ENCODE peak calls at places on chromosome 21, in five cellular contexts. One of them, this sample, is unnamed.

GRCh38 chr21:44902268-44903053 is 18.2 kb downstream of the ITGB2 start:
- DNase-seq in mesendoderm: no peak
- DNase-seq in transverse colon: no peak
- DNase-seq in endothelial cell of umbilical vein: no peak
- DNase-seq in testis: no peak
- DNase-seq in this sample: no peak

GRCh38 chr21:37683396-37684114 is 232.7 kb downstream of the KCNJ6 start:
- DNase-seq in testis: no peak
- DNase-seq in mesendoderm: no peak
- DNase-seq in endothelial cell of umbilical vein: no peak
- DNase-seq in transverse colon: no peak
- DNase-seq in this sample: no peak

GRCh38 chr21:28516011-28516410 is 476.7 kb downstream of the LTN1 start:
- DNase-seq in endothelial cell of umbilical vein: no peak
- DNase-seq in transverse colon: no peak
- DNase-seq in mesendoderm: no peak
- DNase-seq in testis: no peak
- DNase-seq in this sample: no peak

GRCh38 chr21:32392299-32392879 is 423 bp downstream of the URB1 start:
- DNase-seq in mesendoderm: peak; percentile 26
- DNase-seq in transverse colon: no peak
- DNase-seq in testis: no peak
- DNase-seq in endothelial cell of umbilical vein: peak; percentile 44
- DNase-seq in this sample: no peak

GRCh38 chr21:29640233-29640554 is 299.6 kb downstream of the GRIK1 start:
- DNase-seq in testis: no peak
- DNase-seq in transverse colon: no peak
- DNase-seq in mesendoderm: no peak
- DNase-seq in endothelial cell of umbilical vein: no peak
- DNase-seq in this sample: no peak

GRCh38 chr21:16378570-16378969 is 648.8 kb downstream of the USP25 start:
- DNase-seq in testis: no peak
- DNase-seq in mesendoderm: no peak
- DNase-seq in endothelial cell of umbilical vein: no peak
- DNase-seq in transverse colon: no peak
- DNase-seq in this sample: no peak

GRCh38 chr21:36917487-36918158 is 48.8 kb downstream of the HLCS start:
- DNase-seq in testis: peak; percentile 28
- DNase-seq in endothelial cell of umbilical vein: peak; percentile 54
- DNase-seq in mesendoderm: peak; percentile 78
- DNase-seq in transverse colon: no peak
- DNase-seq in this sample: no peak

GRCh38 chr21:36369064-36369685 is 16.0 kb upstream of the CHAF1B start:
- DNase-seq in transverse colon: no peak
- DNase-seq in testis: no peak
- DNase-seq in mesendoderm: no peak
- DNase-seq in endothelial cell of umbilical vein: no peak
- DNase-seq in this sample: no peak

GRCh38 chr21:45498646-45499000 is 43.6 kb downstream of the SLC19A1 start:
- DNase-seq in testis: no peak
- DNase-seq in transverse colon: no peak
- DNase-seq in mesendoderm: no peak
- DNase-seq in endothelial cell of umbilical vein: no peak
- DNase-seq in this sample: no peak

GRCh38 chr21:38325761-38326420 is 69.1 kb downstream of the KCNJ15 start:
- DNase-seq in testis: no peak
- DNase-seq in transverse colon: no peak
- DNase-seq in mesendoderm: no peak
- DNase-seq in endothelial cell of umbilical vein: no peak
- DNase-seq in this sample: no peak

GRCh38 chr21:42829954-42830353 is 49.4 kb downstream of the WDR4 start:
- DNase-seq in endothelial cell of umbilical vein: no peak
- DNase-seq in transverse colon: no peak
- DNase-seq in testis: no peak
- DNase-seq in mesendoderm: no peak
- DNase-seq in this sample: no peak

GRCh38 chr21:43718872-43719747 is at the start of gene PDXK:
- DNase-seq in endothelial cell of umbilical vein: peak; percentile 72
- DNase-seq in transverse colon: peak; percentile 93
- DNase-seq in mesendoderm: peak; percentile 87
- DNase-seq in testis: peak; percentile 88
- DNase-seq in this sample: peak; percentile 79

GRCh38 chr21:19603011-19603593 is 1199.5 kb upstream of the TMPRSS15 start:
- DNase-seq in transverse colon: no peak
- DNase-seq in endothelial cell of umbilical vein: no peak
- DNase-seq in testis: no peak
- DNase-seq in mesendoderm: no peak
- DNase-seq in this sample: peak; percentile 75

GRCh38 chr21:32412162-32412997 is at the start of gene EVA1C:
- DNase-seq in testis: peak; percentile 60
- DNase-seq in endothelial cell of umbilical vein: peak; percentile 69
- DNase-seq in mesendoderm: peak; percentile 63
- DNase-seq in transverse colon: peak; percentile 82
- DNase-seq in this sample: peak; percentile 18

GRCh38 chr21:38494254-38494648 is 4.0 kb downstream of the ERG start:
- DNase-seq in mesendoderm: no peak
- DNase-seq in testis: no peak
- DNase-seq in transverse colon: no peak
- DNase-seq in endothelial cell of umbilical vein: no peak
- DNase-seq in this sample: no peak

GRCh38 chr21:22544747-22545146 is 1546.5 kb downstream of the NCAM2 start:
- DNase-seq in transverse colon: no peak
- DNase-seq in mesendoderm: peak; percentile 37
- DNase-seq in testis: no peak
- DNase-seq in endothelial cell of umbilical vein: no peak
- DNase-seq in this sample: no peak

GRCh38 chr21:45373991-45374816 is 30.8 kb upstream of the COL18A1 start:
- DNase-seq in endothelial cell of umbilical vein: no peak
- DNase-seq in transverse colon: no peak
- DNase-seq in mesendoderm: no peak
- DNase-seq in testis: no peak
- DNase-seq in this sample: no peak

GRCh38 chr21:37896788-37897187 is 19.5 kb downstream of the KCNJ6 start:
- DNase-seq in mesendoderm: no peak
- DNase-seq in transverse colon: no peak
- DNase-seq in endothelial cell of umbilical vein: no peak
- DNase-seq in testis: no peak
- DNase-seq in this sample: no peak

GRCh38 chr21:45330075-45330781 is 42.5 kb upstream of the POFUT2 start:
- DNase-seq in testis: no peak
- DNase-seq in endothelial cell of umbilical vein: no peak
- DNase-seq in mesendoderm: peak; percentile 97
- DNase-seq in transverse colon: peak; percentile 26
- DNase-seq in this sample: peak; percentile 60

GRCh38 chr21:37207441-37208009 is 59.6 kb downstream of the VPS26C start:
- DNase-seq in transverse colon: peak; percentile 20
- DNase-seq in endothelial cell of umbilical vein: no peak
- DNase-seq in testis: no peak
- DNase-seq in mesendoderm: no peak
- DNase-seq in this sample: peak; percentile 73

GRCh38 chr21:39556176-39556575 is 56.6 kb upstream of the B3GALT5 start:
- DNase-seq in transverse colon: no peak
- DNase-seq in mesendoderm: peak; percentile 62
- DNase-seq in endothelial cell of umbilical vein: no peak
- DNase-seq in testis: no peak
- DNase-seq in this sample: peak; percentile 91

GRCh38 chr21:26925636-26926035 is 41.3 kb downstream of the ADAMTS5 start:
- DNase-seq in transverse colon: no peak
- DNase-seq in endothelial cell of umbilical vein: no peak
- DNase-seq in mesendoderm: peak; percentile 45
- DNase-seq in testis: no peak
- DNase-seq in this sample: no peak

GRCh38 chr21:43950936-43951335 is 61.2 kb upstream of the TRAPPC10 start:
- DNase-seq in transverse colon: no peak
- DNase-seq in endothelial cell of umbilical vein: no peak
- DNase-seq in testis: no peak
- DNase-seq in mesendoderm: no peak
- DNase-seq in this sample: no peak

GRCh38 chr21:43975469-43976098 is 36.5 kb upstream of the TRAPPC10 start:
- DNase-seq in transverse colon: peak; percentile 82
- DNase-seq in testis: peak; percentile 90
- DNase-seq in mesendoderm: peak; percentile 64
- DNase-seq in endothelial cell of umbilical vein: peak; percentile 59
- DNase-seq in this sample: peak; percentile 77

GRCh38 chr21:35338281-35338680 is 289.2 kb upstream of the RUNX1 start:
- DNase-seq in transverse colon: no peak
- DNase-seq in mesendoderm: peak; percentile 28
- DNase-seq in testis: no peak
- DNase-seq in endothelial cell of umbilical vein: no peak
- DNase-seq in this sample: no peak

GRCh38 chr21:45162809-45163208 is 88.4 kb downstream of the ADARB1 start:
- DNase-seq in endothelial cell of umbilical vein: no peak
- DNase-seq in mesendoderm: no peak
- DNase-seq in transverse colon: no peak
- DNase-seq in testis: peak; percentile 7
- DNase-seq in this sample: no peak

GRCh38 chr21:45990049-45990711 is 8.6 kb downstream of the COL6A1 start:
- DNase-seq in endothelial cell of umbilical vein: no peak
- DNase-seq in mesendoderm: no peak
- DNase-seq in testis: no peak
- DNase-seq in transverse colon: no peak
- DNase-seq in this sample: peak; percentile 7

GRCh38 chr21:42857216-42857615 is 22.1 kb downstream of the WDR4 start:
- DNase-seq in transverse colon: no peak
- DNase-seq in endothelial cell of umbilical vein: no peak
- DNase-seq in testis: no peak
- DNase-seq in mesendoderm: no peak
- DNase-seq in this sample: no peak

GRCh38 chr21:39444406-39445145 is 1.0 kb downstream of the LCA5L start:
- DNase-seq in testis: no peak
- DNase-seq in endothelial cell of umbilical vein: peak; percentile 39
- DNase-seq in transverse colon: no peak
- DNase-seq in mesendoderm: peak; percentile 58
- DNase-seq in this sample: peak; percentile 14

GRCh38 chr21:35343046-35343816 is 294.1 kb upstream of the RUNX1 start:
- DNase-seq in mesendoderm: no peak
- DNase-seq in transverse colon: no peak
- DNase-seq in testis: no peak
- DNase-seq in endothelial cell of umbilical vein: peak; percentile 18
- DNase-seq in this sample: no peak

GRCh38 chr21:30083120-30083945 is 83.3 kb downstream of the CLDN17 start:
- DNase-seq in endothelial cell of umbilical vein: no peak
- DNase-seq in testis: no peak
- DNase-seq in mesendoderm: peak; percentile 82
- DNase-seq in transverse colon: no peak
- DNase-seq in this sample: no peak

GRCh38 chr21:42777757-42778344 is 101.5 kb downstream of the WDR4 start:
- DNase-seq in transverse colon: no peak
- DNase-seq in mesendoderm: no peak
- DNase-seq in testis: peak; percentile 53
- DNase-seq in endothelial cell of umbilical vein: no peak
- DNase-seq in this sample: no peak

GRCh38 chr21:31110430-31110829 is 72.2 kb upstream of the KRTAP19-8 start:
- DNase-seq in testis: no peak
- DNase-seq in transverse colon: no peak
- DNase-seq in mesendoderm: no peak
- DNase-seq in endothelial cell of umbilical vein: no peak
- DNase-seq in this sample: peak; percentile 21
- H3K4me3 ChIP-seq in testis: no peak overlapping the region
- H3K4me3 ChIP-seq in transverse colon: no peak overlapping the region
- H3K4me3 ChIP-seq in mesendoderm: no peak overlapping the region
- H3K4me3 ChIP-seq in endothelial cell of umbilical vein: no peak overlapping the region
- H3K4me3 ChIP-seq in this sample: no peak overlapping the region

DNA sequence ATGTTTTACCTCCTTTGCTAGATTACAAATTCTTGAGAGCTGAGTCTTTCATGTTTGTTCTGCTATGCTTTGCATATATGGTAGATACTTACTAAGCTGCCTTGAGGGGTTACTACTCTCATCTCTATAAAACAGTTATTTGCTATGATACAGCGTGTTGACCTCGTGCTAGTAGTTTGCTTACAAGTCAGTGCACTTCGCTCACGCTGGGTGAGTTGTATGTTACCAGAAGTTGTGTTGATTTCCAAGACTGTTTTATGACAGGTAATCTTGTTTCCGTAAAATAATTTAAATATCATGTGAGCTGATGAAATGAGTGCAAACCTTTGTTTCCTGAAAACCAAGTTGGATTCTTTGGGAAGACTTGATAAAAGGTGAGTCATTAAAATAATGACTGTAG is 7.3 kb downstream of the MRPS6 start:
- DNase-seq in transverse colon: peak; percentile 22
- DNase-seq in mesendoderm: no peak
- DNase-seq in endothelial cell of umbilical vein: peak; percentile 11
- DNase-seq in testis: no peak
- DNase-seq in this sample: no peak
- H3K36me3 ChIP-seq in transverse colon: no peaks in the 10 kb centered on the region
- H3K36me3 ChIP-seq in mesendoderm: no peaks in the 10 kb centered on the region
- H3K36me3 ChIP-seq in endothelial cell of umbilical vein: no peaks in the 10 kb centered on the region
- H3K36me3 ChIP-seq in testis: no peaks in the 10 kb centered on the region
- H3K36me3 ChIP-seq in this sample: no peaks in the 10 kb centered on the region

GRCh38 chr21:41733951-41734689 is 32.7 kb downstream of the RIPK4 start:
- DNase-seq in endothelial cell of umbilical vein: no peak
- DNase-seq in testis: no peak
- DNase-seq in transverse colon: no peak
- DNase-seq in mesendoderm: no peak
- DNase-seq in this sample: no peak
- H3K4me1 ChIP-seq in endothelial cell of umbilical vein: no peaks in the 10 kb centered on the region
- H3K4me1 ChIP-seq in testis: no peaks in the 10 kb centered on the region
- H3K4me1 ChIP-seq in transverse colon: no peaks in the 10 kb centered on the region
- H3K4me1 ChIP-seq in mesendoderm: no peaks in the 10 kb centered on the region
- H3K4me1 ChIP-seq in this sample: no peaks in the 10 kb centered on the region

DNA sequence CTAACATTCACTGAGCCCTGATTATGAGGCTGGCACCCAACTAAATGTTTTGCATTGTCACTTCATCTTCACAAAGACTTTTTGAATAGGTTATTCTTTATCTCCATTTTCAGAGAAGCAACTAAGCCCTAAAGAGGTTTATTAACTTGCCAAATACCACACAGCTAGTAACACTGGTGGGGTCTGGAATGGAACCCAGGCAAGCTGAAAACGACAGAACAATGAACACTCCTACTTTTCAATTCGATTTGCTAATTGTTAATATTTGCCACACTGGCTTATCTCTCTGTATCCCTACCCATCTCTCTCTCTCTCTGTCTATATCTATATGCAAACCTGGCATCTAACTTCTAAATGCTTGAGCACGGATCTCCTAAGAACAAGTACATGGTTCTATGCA is 40.6 kb downstream of the MRPL39 start:
- DNase-seq in endothelial cell of umbilical vein: no peak
- DNase-seq in transverse colon: no peak
- DNase-seq in testis: no peak
- DNase-seq in mesendoderm: no peak
- DNase-seq in this sample: no peak
- H3K4me3 ChIP-seq in endothelial cell of umbilical vein: no peak overlapping the region
- H3K4me3 ChIP-seq in transverse colon: no peak overlapping the region
- H3K4me3 ChIP-seq in testis: no peak overlapping the region
- H3K4me3 ChIP-seq in mesendoderm: no peak overlapping the region
- H3K4me3 ChIP-seq in this sample: no peak overlapping the region

This sample was measured in SJCRH30.